ENCODE peak calls at places on chromosomes 11 and 22, in nine cellular contexts. D is activated naive CD8-positive, alpha-beta T cell treated with anti-CD3 and anti-CD28 coated beads for 36 hours; R is NCI-H1092 treated with DMSO at 0.1 percent for 48 hours; Z is AG10803; A is frontal cortex; S is COR-L47; U is kidney tubule cell; G is anterior cingulate cortex; E is psoas muscle. W is an unnamed sample.

GRCh38 chr22:26849575-26849974 is 192.2 kb downstream of the MIAT start:
- DNase-seq in D (no peak), R (no peak), Z (no peak), A (no peak), S (no peak), U (no peak), G (no peak), E (no peak), W (no peak)

GRCh38 chr11:128886401-128887119 is 4.6 kb upstream of the KCNJ5 start:
- DNase-seq in D (no peak), R (peak), Z (no peak), A (no peak), S (peak), U (no peak), G (no peak), E (no peak), W (no peak)

GRCh38 chr11:27933992-27934829 is 173.7 kb downstream of the KIF18A start:
- DNase-seq in D (no peak), R (no peak), Z (peak), A (no peak), S (no peak), U (peak), G (no peak), E (no peak), W (no peak)

GRCh38 chr11:96147186-96147585 is 195.8 kb downstream of the MAML2 start:
- DNase-seq in D (no peak), R (no peak), Z (no peak), A (no peak), S (no peak), U (no peak), G (no peak), E (no peak), W (no peak)

GRCh38 chr22:48112687-48113521 is 1350.5 kb downstream of the TBC1D22A start:
- DNase-seq in D (no peak), R (no peak), Z (no peak), A (no peak), S (no peak), U (peak), G (no peak), E (no peak), W (no peak)

GRCh38 chr11:2892215-2893020 is 6.8 kb upstream of the CDKN1C start:
- DNase-seq in D (peak), R (peak), Z (peak), A (peak), S (peak), U (peak), G (no peak), E (no peak), W (peak)

GRCh38 chr22:44351685-44352377 is 39.1 kb upstream of the SHISAL1 start:
- DNase-seq in D (peak), R (no peak), Z (peak), A (no peak), S (peak), U (peak), G (no peak), E (no peak), W (no peak)

GRCh38 chr11:108958446-108959123 is 293.7 kb downstream of the DDX10 start:
- DNase-seq in D (no peak), R (no peak), Z (peak), A (no peak), S (no peak), U (peak), G (no peak), E (no peak), W (peak)

GRCh38 chr11:129785383-129786111 is 30.1 kb upstream of the TMEM45B start:
- DNase-seq in D (no peak), R (peak), Z (no peak), A (no peak), S (peak), U (peak), G (no peak), E (no peak), W (no peak)

GRCh38 chr22:18970180-18970947 is 34.3 kb upstream of the PRODH start:
- DNase-seq in D (no peak), R (peak), Z (no peak), A (peak), S (peak), U (peak), G (no peak), E (no peak), W (no peak)

GRCh38 chr11:94504689-94505293 is 7.5 kb upstream of the C11orf97 start:
- DNase-seq in D (no peak), R (peak), Z (peak), A (no peak), S (peak), U (peak), G (no peak), E (no peak), W (peak)

GRCh38 chr11:6248248-6248647 is 9.4 kb downstream of the CNGA4 start:
- DNase-seq in D (no peak), R (no peak), Z (peak), A (no peak), S (no peak), U (no peak), G (no peak), E (no peak), W (no peak)

GRCh38 chr11:47314992-47315391 is 37.5 kb downstream of the MYBPC3 start:
- DNase-seq in D (no peak), R (no peak), Z (peak), A (no peak), S (no peak), U (no peak), G (no peak), E (no peak), W (no peak)

GRCh38 chr11:94882931-94883330 is 90.4 kb downstream of the CWC15 start:
- DNase-seq in D (no peak), R (no peak), Z (no peak), A (no peak), S (no peak), U (no peak), G (no peak), E (no peak), W (no peak)

GRCh38 chr11:2448661-2449547 is 4.1 kb downstream of the KCNQ1 start:
- DNase-seq in D (no peak), R (no peak), Z (no peak), A (no peak), S (no peak), U (no peak), G (no peak), E (no peak), W (no peak)

GRCh38 chr11:67256477-67256876 is 9.8 kb upstream of the GRK2 start:
- DNase-seq in D (no peak), R (no peak), Z (no peak), A (no peak), S (no peak), U (no peak), G (no peak), E (no peak), W (no peak)

GRCh38 chr11:9922806-9923205 is 258.9 kb downstream of the SWAP70 start:
- DNase-seq in D (no peak), R (no peak), Z (peak), A (no peak), S (no peak), U (peak), G (no peak), E (no peak), W (no peak)

GRCh38 chr22:22343603-22344276 is 99.2 kb downstream of the VPREB1 start:
- DNase-seq in D (no peak), R (no peak), Z (no peak), A (no peak), S (no peak), U (no peak), G (no peak), E (no peak), W (no peak)

W was measured in GM13977.